ENCODE peak calls at places on chromosomes 1 and 21, in eight cellular contexts. One of them, this sample, is unnamed.

GRCh38 chr1:28815533-28815932 is 3.6 kb downstream of the OPRD1 start:
- DNase-seq in AG04449: no peak
- DNase-seq in type B pancreatic cell: no peak
- DNase-seq in AG09319: no peak
- DNase-seq in left ventricle myocardium inferior: no peak
- DNase-seq in WTC11: no peak
- DNase-seq in psoas muscle: no peak
- DNase-seq in left lung: no peak
- DNase-seq in this sample: no peak

GRCh38 chr1:29825274-29825940 is 589.1 kb downstream of the PTPRU start:
- DNase-seq in AG04449: no peak
- DNase-seq in left lung: no peak
- DNase-seq in psoas muscle: no peak
- DNase-seq in type B pancreatic cell: no peak
- DNase-seq in WTC11: no peak
- DNase-seq in AG09319: no peak
- DNase-seq in left ventricle myocardium inferior: no peak
- DNase-seq in this sample: no peak

GRCh38 chr1:233114159-233114558 is 163.7 kb downstream of the NTPCR start:
- DNase-seq in type B pancreatic cell: no peak
- DNase-seq in left lung: no peak
- DNase-seq in psoas muscle: no peak
- DNase-seq in AG09319: no peak
- DNase-seq in WTC11: no peak
- DNase-seq in AG04449: no peak
- DNase-seq in left ventricle myocardium inferior: no peak
- DNase-seq in this sample: no peak

GRCh38 chr1:66353207-66353606 is 180.7 kb upstream of the SGIP1 start:
- DNase-seq in AG04449: no peak
- DNase-seq in WTC11: no peak
- DNase-seq in left lung: no peak
- DNase-seq in left ventricle myocardium inferior: no peak
- DNase-seq in psoas muscle: no peak
- DNase-seq in AG09319: no peak
- DNase-seq in type B pancreatic cell: no peak
- DNase-seq in this sample: no peak

GRCh38 chr1:115282825-115283224 is 55.2 kb downstream of the NGF start:
- DNase-seq in psoas muscle: peak; percentile 67
- DNase-seq in type B pancreatic cell: no peak
- DNase-seq in left ventricle myocardium inferior: peak; percentile 80
- DNase-seq in left lung: peak; percentile 68
- DNase-seq in WTC11: no peak
- DNase-seq in AG09319: no peak
- DNase-seq in AG04449: no peak
- DNase-seq in this sample: no peak

GRCh38 chr1:14506471-14506870 is 92.0 kb upstream of the KAZN start:
- DNase-seq in left ventricle myocardium inferior: no peak
- DNase-seq in left lung: no peak
- DNase-seq in AG09319: no peak
- DNase-seq in type B pancreatic cell: no peak
- DNase-seq in WTC11: no peak
- DNase-seq in AG04449: no peak
- DNase-seq in psoas muscle: no peak
- DNase-seq in this sample: no peak

GRCh38 chr1:198187973-198188588 is 31.3 kb downstream of the NEK7 start:
- DNase-seq in left ventricle myocardium inferior: no peak
- DNase-seq in AG09319: no peak
- DNase-seq in WTC11: no peak
- DNase-seq in psoas muscle: no peak
- DNase-seq in type B pancreatic cell: no peak
- DNase-seq in AG04449: no peak
- DNase-seq in left lung: no peak
- DNase-seq in this sample: no peak

GRCh38 chr1:29736582-29737188 is 500.4 kb downstream of the PTPRU start:
- DNase-seq in type B pancreatic cell: no peak
- DNase-seq in AG04449: no peak
- DNase-seq in left lung: no peak
- DNase-seq in psoas muscle: no peak
- DNase-seq in AG09319: peak; percentile 16
- DNase-seq in WTC11: peak; percentile 62
- DNase-seq in left ventricle myocardium inferior: no peak
- DNase-seq in this sample: no peak

GRCh38 chr1:88612299-88612698 is 71.8 kb upstream of the PKN2 start:
- DNase-seq in AG09319: no peak
- DNase-seq in left lung: no peak
- DNase-seq in left ventricle myocardium inferior: no peak
- DNase-seq in psoas muscle: no peak
- DNase-seq in AG04449: no peak
- DNase-seq in WTC11: no peak
- DNase-seq in type B pancreatic cell: no peak
- DNase-seq in this sample: no peak

GRCh38 chr1:16248603-16249534 is 11.9 kb upstream of the CPLANE2 start:
- DNase-seq in type B pancreatic cell: peak; percentile 47
- DNase-seq in AG09319: peak; percentile 64
- DNase-seq in left ventricle myocardium inferior: peak; percentile 86
- DNase-seq in left lung: peak; percentile 76
- DNase-seq in psoas muscle: peak; percentile 78
- DNase-seq in AG04449: peak; percentile 57
- DNase-seq in WTC11: no peak
- DNase-seq in this sample: peak; percentile 48

GRCh38 chr1:203408485-203409229 is 57.7 kb upstream of the FMOD start:
- DNase-seq in psoas muscle: peak; percentile 83
- DNase-seq in left lung: peak; percentile 88
- DNase-seq in type B pancreatic cell: no peak
- DNase-seq in AG04449: no peak
- DNase-seq in WTC11: no peak
- DNase-seq in left ventricle myocardium inferior: peak; percentile 76
- DNase-seq in AG09319: peak; percentile 22
- DNase-seq in this sample: peak; percentile 50

GRCh38 chr1:3923378-3924185 is 23.5 kb upstream of the C1orf174 start:
- DNase-seq in AG04449: no peak
- DNase-seq in left lung: peak; percentile 27
- DNase-seq in left ventricle myocardium inferior: no peak
- DNase-seq in WTC11: no peak
- DNase-seq in type B pancreatic cell: no peak
- DNase-seq in psoas muscle: no peak
- DNase-seq in AG09319: no peak
- DNase-seq in this sample: no peak

DNA sequence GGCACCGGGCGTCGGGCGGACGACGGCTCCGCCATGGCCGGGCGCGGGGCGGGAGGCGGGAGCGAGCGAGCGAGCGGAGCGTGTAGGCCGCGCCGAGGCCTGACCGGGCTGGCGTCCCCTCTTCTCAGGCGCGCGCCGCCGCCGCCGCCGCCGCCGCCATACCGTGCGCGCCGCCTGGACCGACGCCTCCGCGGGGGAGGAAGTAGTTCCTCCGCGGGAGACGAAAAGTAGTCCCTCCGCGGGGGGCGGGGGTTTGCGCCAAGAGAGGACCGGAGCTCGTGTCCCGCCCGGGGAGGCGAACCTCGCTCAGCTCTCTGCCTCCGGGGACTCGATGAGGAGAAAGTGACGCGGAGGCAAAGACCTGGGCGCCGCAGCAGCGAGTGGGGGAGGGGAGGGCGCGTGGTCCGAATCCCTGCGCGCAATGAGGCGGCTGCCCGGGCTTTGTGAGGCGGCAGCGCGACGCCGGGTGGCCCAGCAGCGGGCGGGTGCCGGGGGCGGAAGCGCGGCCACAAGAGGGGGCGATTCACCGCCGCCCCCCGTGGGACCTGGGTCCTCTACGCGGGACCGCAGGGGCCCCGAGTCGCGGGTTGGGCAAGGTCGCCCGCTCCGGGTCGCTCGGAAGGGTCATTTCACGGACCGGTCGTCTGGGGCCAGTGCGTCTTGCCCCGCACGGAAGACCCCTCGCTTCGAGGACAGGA is at the start of gene BRWD1:
- DNase-seq in AG04449: peak; percentile 47
- DNase-seq in left ventricle myocardium inferior: peak; percentile 87
- DNase-seq in AG09319: peak; percentile 74
- DNase-seq in type B pancreatic cell: peak; percentile 85
- DNase-seq in left lung: peak; percentile 73
- DNase-seq in WTC11: peak; percentile 75
- DNase-seq in psoas muscle: peak; percentile 86
- DNase-seq in this sample: no peak
- TF ChIP-seq CTCF in AG04449: no peak
- TF ChIP-seq CTCF in left ventricle myocardium inferior: peak; percentile 58
- TF ChIP-seq CTCF in AG09319: peak; percentile 14
- TF ChIP-seq CTCF in type B pancreatic cell: peak; percentile 45
- TF ChIP-seq CTCF in left lung: no peak
- TF ChIP-seq CTCF in WTC11: no peak
- TF ChIP-seq CTCF in psoas muscle: peak; percentile 42
- TF ChIP-seq CTCF in this sample: peak; percentile 14

DNA sequence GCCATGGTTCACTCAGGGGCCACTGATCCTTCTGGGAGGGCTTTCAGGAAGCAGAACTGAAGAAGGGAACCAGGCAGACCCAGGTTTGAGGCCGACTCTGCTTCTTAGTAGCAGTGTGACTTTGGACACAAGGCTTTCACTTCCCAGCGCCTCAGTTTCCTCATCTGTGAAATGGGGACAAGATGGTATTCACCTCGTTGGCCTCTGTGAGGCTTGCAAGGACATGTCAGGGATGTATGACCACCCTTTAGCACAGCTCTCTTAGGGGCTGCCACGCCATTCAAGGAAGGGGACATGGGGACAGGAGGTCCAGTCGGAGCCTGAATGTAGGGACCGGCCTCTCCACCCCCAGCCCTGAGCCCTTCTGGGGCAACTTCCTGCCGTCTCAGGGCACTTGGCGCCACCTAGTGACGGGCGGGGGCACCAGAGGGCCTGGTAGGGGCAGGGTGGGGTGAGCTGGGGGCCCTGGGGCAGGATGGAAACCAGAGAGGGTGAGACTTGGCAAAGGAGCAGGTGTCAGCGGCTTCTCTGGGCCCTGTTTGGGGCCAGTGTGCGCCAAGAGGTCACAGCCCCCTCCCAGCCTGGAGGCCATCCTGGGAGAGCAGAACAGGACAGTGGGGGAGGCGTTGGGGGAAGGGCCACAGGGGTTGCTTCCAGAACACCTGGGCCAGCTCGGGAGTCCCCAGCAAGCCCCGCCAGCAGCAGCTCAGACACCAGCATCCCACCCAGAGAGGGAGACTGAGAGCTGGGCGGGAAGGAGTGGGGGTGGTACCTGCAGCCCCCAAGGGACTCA is 102.6 kb upstream of the TARDBP start:
- DNase-seq in AG04449: no peak
- DNase-seq in left lung: peak; percentile 55
- DNase-seq in psoas muscle: peak; percentile 41
- DNase-seq in type B pancreatic cell: no peak
- DNase-seq in AG09319: no peak
- DNase-seq in WTC11: peak; percentile 92
- DNase-seq in left ventricle myocardium inferior: peak; percentile 35
- DNase-seq in this sample: no peak
- TF ChIP-seq CTCF in AG04449: peak; percentile 55
- TF ChIP-seq CTCF in left lung: peak; percentile 40
- TF ChIP-seq CTCF in psoas muscle: peak; percentile 51
- TF ChIP-seq CTCF in type B pancreatic cell: peak; percentile 69
- TF ChIP-seq CTCF in AG09319: peak; percentile 21
- TF ChIP-seq CTCF in WTC11: peak; percentile 71
- TF ChIP-seq CTCF in left ventricle myocardium inferior: peak; percentile 60
- TF ChIP-seq CTCF in this sample: peak; percentile 49

DNA sequence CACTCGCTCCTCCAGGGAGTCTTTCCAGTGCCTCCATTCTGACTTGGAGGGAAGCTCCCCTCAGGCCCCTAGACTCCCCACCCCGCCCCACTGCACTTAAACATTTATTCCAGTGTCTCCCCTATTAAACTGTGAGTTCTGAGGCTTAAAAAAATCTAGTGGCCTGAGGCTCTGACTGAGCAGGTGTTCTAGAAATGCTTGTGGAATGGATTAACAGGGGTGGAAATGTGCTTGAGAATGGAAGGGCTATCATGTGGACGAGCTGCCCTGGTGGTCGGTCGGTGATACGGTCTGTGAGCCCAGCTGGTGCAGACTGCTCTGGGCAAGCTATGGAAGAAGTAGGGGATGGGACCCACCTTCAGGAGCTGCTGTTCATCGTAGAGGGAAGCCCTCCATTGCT is 130.2 kb downstream of the PEX14 start:
- DNase-seq in AG09319: no peak
- DNase-seq in type B pancreatic cell: no peak
- DNase-seq in left ventricle myocardium inferior: no peak
- DNase-seq in psoas muscle: no peak
- DNase-seq in AG04449: no peak
- DNase-seq in WTC11: no peak
- DNase-seq in left lung: no peak
- DNase-seq in this sample: no peak
- TF ChIP-seq CTCF in AG09319: no peak
- TF ChIP-seq CTCF in type B pancreatic cell: no peak
- TF ChIP-seq CTCF in left ventricle myocardium inferior: no peak
- TF ChIP-seq CTCF in psoas muscle: no peak
- TF ChIP-seq CTCF in AG04449: no peak
- TF ChIP-seq CTCF in WTC11: no peak
- TF ChIP-seq CTCF in left lung: no peak
- TF ChIP-seq CTCF in this sample: no peak

GRCh38 chr21:44785620-44786344 is 15.8 kb downstream of the UBE2G2 start:
- DNase-seq in type B pancreatic cell: no peak
- DNase-seq in psoas muscle: no peak
- DNase-seq in WTC11: no peak
- DNase-seq in AG04449: peak; percentile 40
- DNase-seq in left ventricle myocardium inferior: no peak
- DNase-seq in left lung: no peak
- DNase-seq in AG09319: no peak
- DNase-seq in this sample: no peak
- TF ChIP-seq CTCF in type B pancreatic cell: no peak
- TF ChIP-seq CTCF in psoas muscle: no peak
- TF ChIP-seq CTCF in WTC11: no peak
- TF ChIP-seq CTCF in AG04449: no peak
- TF ChIP-seq CTCF in left ventricle myocardium inferior: no peak
- TF ChIP-seq CTCF in left lung: no peak
- TF ChIP-seq CTCF in AG09319: no peak
- TF ChIP-seq CTCF in this sample: no peak

GRCh38 chr1:36446261-36446660 is 4.0 kb downstream of the OSCP1 start:
- DNase-seq in type B pancreatic cell: no peak
- DNase-seq in WTC11: peak; percentile 62
- DNase-seq in AG09319: no peak
- DNase-seq in psoas muscle: no peak
- DNase-seq in left lung: no peak
- DNase-seq in AG04449: no peak
- DNase-seq in left ventricle myocardium inferior: no peak
- DNase-seq in this sample: no peak
- TF ChIP-seq CTCF in type B pancreatic cell: peak; percentile 62
- TF ChIP-seq CTCF in WTC11: peak; percentile 13
- TF ChIP-seq CTCF in AG09319: no peak
- TF ChIP-seq CTCF in psoas muscle: no peak
- TF ChIP-seq CTCF in left lung: no peak
- TF ChIP-seq CTCF in AG04449: peak; percentile 29
- TF ChIP-seq CTCF in left ventricle myocardium inferior: peak; percentile 36
- TF ChIP-seq CTCF in this sample: no peak

DNA sequence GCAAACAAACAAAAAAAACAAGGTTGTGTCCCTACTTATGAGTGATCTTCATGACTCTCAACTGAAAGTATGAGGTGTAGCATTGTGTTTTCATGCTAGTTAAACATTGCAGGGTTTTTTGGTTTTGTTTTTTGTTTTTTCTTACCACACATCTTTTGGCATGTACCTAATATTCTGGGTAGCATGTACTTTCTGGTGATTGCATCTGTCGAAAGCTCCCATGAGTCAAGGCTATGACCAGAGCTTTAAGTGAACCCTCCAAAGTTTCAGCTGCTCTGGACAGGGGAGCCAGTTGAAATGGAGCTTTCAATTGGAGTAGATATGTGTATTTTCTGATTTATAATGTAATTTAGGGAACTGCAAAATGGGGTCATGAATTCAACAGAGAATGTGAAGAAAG is 115.5 kb downstream of the KCNK2 start:
- DNase-seq in AG09319: no peak
- DNase-seq in psoas muscle: no peak
- DNase-seq in WTC11: no peak
- DNase-seq in left ventricle myocardium inferior: no peak
- DNase-seq in type B pancreatic cell: no peak
- DNase-seq in AG04449: no peak
- DNase-seq in left lung: no peak
- DNase-seq in this sample: no peak
- TF ChIP-seq CTCF in AG09319: no peak
- TF ChIP-seq CTCF in psoas muscle: no peak
- TF ChIP-seq CTCF in WTC11: no peak
- TF ChIP-seq CTCF in left ventricle myocardium inferior: no peak
- TF ChIP-seq CTCF in type B pancreatic cell: no peak
- TF ChIP-seq CTCF in AG04449: no peak
- TF ChIP-seq CTCF in left lung: no peak
- TF ChIP-seq CTCF in this sample: no peak